ENCODE peak calls at places on chromosomes 16 and 17, in six cellular contexts. H is WTC11, B is GM23338, I is GM12878, L is H1, D is HepG2. Q is an unnamed sample.

GRCh38 chr16:4675864-4676786 is 17.2 kb upstream of the NUDT16L1 start:
- DNase-seq in H (no peak), B (peak), I (no peak), L (no peak), D (peak), Q (peak)

GRCh38 chr17:18225121-18225561 is 294 bp upstream of the LLGL1 start:
- DNase-seq in H (peak), B (peak), I (peak), L (peak), D (peak), Q (peak)

GRCh38 chr17:17849147-17849820 is 12.5 kb upstream of the SREBF1 start:
- DNase-seq in H (no peak), B (no peak), I (peak), L (no peak), D (peak), Q (peak)

GRCh38 chr16:17138801-17139200 is 332.0 kb downstream of the XYLT1 start:
- DNase-seq in H (peak), B (peak), I (no peak), L (peak), D (no peak), Q (peak)

GRCh38 chr16:72833491-72833890 is 214.4 kb downstream of the ZFHX3 start:
- DNase-seq in H (no peak), B (no peak), I (no peak), L (no peak), D (no peak), Q (no peak)

GRCh38 chr17:266701-267656 is 85.5 kb upstream of the DOC2B start:
- DNase-seq in H (no peak), B (no peak), I (no peak), L (peak), D (no peak), Q (no peak)

GRCh38 chr16:76897816-76898215 is 293.2 kb upstream of the MON1B start:
- DNase-seq in H (no peak), B (no peak), I (no peak), L (no peak), D (no peak), Q (no peak)

GRCh38 chr16:16062023-16062932 is 112.9 kb downstream of the ABCC1 start:
- DNase-seq in H (peak), B (peak), I (no peak), L (no peak), D (no peak), Q (no peak)

GRCh38 chr16:88877564-88878289 is 11.3 kb upstream of the PABPN1L start:
- DNase-seq in H (no peak), B (no peak), I (no peak), L (no peak), D (no peak), Q (no peak)

GRCh38 chr17:78859051-78859450 is 18.4 kb upstream of the USP36 start:
- DNase-seq in H (no peak), B (no peak), I (no peak), L (no peak), D (no peak), Q (no peak)

GRCh38 chr16:69340095-69340644 is 598 bp downstream of the NIP7 start:
- DNase-seq in H (no peak), B (no peak), I (no peak), L (no peak), D (no peak), Q (no peak)

GRCh38 chr16:68149596-68149995 is 64.4 kb downstream of the NFATC3 start:
- DNase-seq in H (no peak), B (no peak), I (no peak), L (no peak), D (no peak), Q (no peak)

GRCh38 chr16:68144008-68144407 is 58.8 kb downstream of the NFATC3 start:
- DNase-seq in H (no peak), B (no peak), I (no peak), L (no peak), D (no peak), Q (no peak)

GRCh38 chr16:68147438-68147837 is 62.3 kb downstream of the NFATC3 start:
- DNase-seq in H (no peak), B (no peak), I (no peak), L (no peak), D (no peak), Q (no peak)

GRCh38 chr16:68146583-68146982 is 61.4 kb downstream of the NFATC3 start:
- DNase-seq in H (no peak), B (peak), I (no peak), L (no peak), D (peak), Q (no peak)
- TF ChIP-seq CREB1 in H (no peak), B (no peak), I (no peak), L (no peak), D (no peak), Q (no peak)

DNA sequence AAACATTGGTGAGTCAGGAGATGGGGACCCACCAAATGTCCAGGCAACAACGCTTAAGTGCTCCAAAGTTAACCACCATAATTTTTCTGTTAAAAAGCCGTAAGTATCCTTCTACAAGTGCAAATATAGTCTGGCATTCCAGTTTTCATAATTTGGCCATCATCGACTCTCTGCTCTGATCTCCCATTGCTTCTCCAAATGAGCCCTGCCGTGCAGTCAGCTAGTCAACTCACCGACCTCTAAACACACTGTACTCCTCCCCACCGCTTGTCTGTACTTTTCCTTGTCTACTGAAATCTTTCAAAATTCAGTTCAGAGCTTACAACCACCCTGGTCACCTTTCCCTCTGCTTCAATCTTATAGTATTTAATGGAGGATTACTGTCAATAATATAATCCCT is 52.6 kb upstream of the SLC25A19 start:
- DNase-seq in H (no peak), B (no peak), I (no peak), L (no peak), D (no peak), Q (peak)
- TF ChIP-seq CREB1 in H (no peak), B (no peak), I (no peak), L (no peak), D (no peak), Q (no peak)

GRCh38 chr17:46978489-46979022 is 497 bp downstream of the RPRML start:
- DNase-seq in H (peak), B (peak), I (no peak), L (peak), D (no peak), Q (peak)
- TF ChIP-seq CREB1 in H (no peak), B (no peak), I (no peak), L (no peak), D (no peak), Q (no peak)

DNA sequence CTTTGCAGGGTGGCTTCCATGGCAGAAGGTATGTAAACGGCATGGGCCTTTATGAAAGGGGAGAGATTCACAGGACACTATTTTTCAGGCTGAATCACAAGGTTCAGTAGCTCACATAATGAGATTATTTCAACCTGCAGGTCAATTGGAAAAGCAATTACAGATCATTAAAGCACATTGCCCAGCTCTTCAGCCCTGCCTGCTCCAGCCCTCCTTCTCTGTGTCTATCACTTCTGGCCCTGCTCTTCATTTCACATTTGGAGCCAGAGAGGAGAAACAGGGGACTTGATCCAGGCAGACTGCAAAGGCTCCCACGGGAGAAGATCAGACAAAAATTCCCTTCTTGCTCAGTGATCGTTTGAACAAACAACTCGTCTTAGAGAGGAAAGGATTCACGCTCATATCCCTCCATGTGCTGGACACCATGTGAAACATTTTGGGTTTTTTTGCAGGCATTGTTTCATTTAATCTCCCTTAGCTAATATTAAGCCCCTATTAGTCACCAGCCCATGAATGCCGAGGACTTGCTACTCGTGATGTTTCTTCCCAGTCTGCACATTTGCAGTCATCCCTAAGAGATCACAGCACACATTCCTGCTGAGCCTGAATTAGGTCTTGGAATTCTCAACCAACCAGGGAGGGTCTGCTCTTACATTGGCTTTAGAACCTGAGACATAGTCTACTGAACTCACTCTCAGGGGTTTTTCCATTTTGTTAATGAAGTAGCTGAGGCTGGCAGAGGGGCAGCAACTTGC is 443.9 kb upstream of the CCL2 start:
- DNase-seq in H (no peak), B (peak), I (no peak), L (no peak), D (no peak), Q (no peak)
- TF ChIP-seq CREB1 in H (no peak), B (no peak), I (no peak), L (no peak), D (no peak), Q (no peak)